ENCODE peak calls at places on chromosomes 6 and 20, in five cellular contexts. One of them, this sample, is unnamed.

GRCh38 chr6:53263915-53264314 is 84.8 kb downstream of the ELOVL5 start:
- DNase-seq in breast epithelium: no peak
- DNase-seq in osteoblast: peak
- DNase-seq in cardiac muscle cell: peak
- DNase-seq in thoracic aorta: no peak
- DNase-seq in this sample: no peak

GRCh38 chr20:34015401-34016335 is 22.0 kb downstream of the RALY start:
- DNase-seq in thoracic aorta: no peak
- DNase-seq in cardiac muscle cell: no peak
- DNase-seq in breast epithelium: no peak
- DNase-seq in osteoblast: no peak
- DNase-seq in this sample: no peak

GRCh38 chr6:153616506-153616905 is 422.5 kb upstream of the OPRM1 start:
- DNase-seq in cardiac muscle cell: no peak
- DNase-seq in osteoblast: no peak
- DNase-seq in breast epithelium: no peak
- DNase-seq in thoracic aorta: no peak
- DNase-seq in this sample: no peak

GRCh38 chr6:85008311-85009015 is 244.1 kb upstream of the TBX18 start:
- DNase-seq in thoracic aorta: no peak
- DNase-seq in osteoblast: no peak
- DNase-seq in breast epithelium: no peak
- DNase-seq in cardiac muscle cell: peak
- DNase-seq in this sample: peak

GRCh38 chr6:158174514-158174913 is 6.4 kb downstream of the GTF2H5 start:
- DNase-seq in thoracic aorta: no peak
- DNase-seq in cardiac muscle cell: peak
- DNase-seq in osteoblast: peak
- DNase-seq in breast epithelium: no peak
- DNase-seq in this sample: peak

GRCh38 chr6:99467509-99468106 is 42.5 kb upstream of the PNISR start:
- DNase-seq in breast epithelium: no peak
- DNase-seq in thoracic aorta: no peak
- DNase-seq in cardiac muscle cell: peak
- DNase-seq in osteoblast: peak
- DNase-seq in this sample: peak

GRCh38 chr6:142045380-142046270 is 87.1 kb upstream of the GJE1 start:
- DNase-seq in osteoblast: no peak
- DNase-seq in breast epithelium: no peak
- DNase-seq in cardiac muscle cell: peak
- DNase-seq in thoracic aorta: no peak
- DNase-seq in this sample: peak

GRCh38 chr6:156866181-156866862 is 89.1 kb downstream of the ARID1B start:
- DNase-seq in breast epithelium: no peak
- DNase-seq in thoracic aorta: no peak
- DNase-seq in osteoblast: peak
- DNase-seq in cardiac muscle cell: peak
- DNase-seq in this sample: peak

GRCh38 chr20:36744764-36745191 is 1.1 kb downstream of the NDRG3 start:
- DNase-seq in thoracic aorta: peak
- DNase-seq in osteoblast: peak
- DNase-seq in cardiac muscle cell: peak
- DNase-seq in breast epithelium: no peak
- DNase-seq in this sample: no peak

GRCh38 chr20:22974354-22974753 is 60.8 kb upstream of the SSTR4 start:
- DNase-seq in thoracic aorta: no peak
- DNase-seq in cardiac muscle cell: peak
- DNase-seq in osteoblast: no peak
- DNase-seq in breast epithelium: no peak
- DNase-seq in this sample: peak

GRCh38 chr20:35007891-35008290 is 52.2 kb downstream of the MYH7B start:
- DNase-seq in breast epithelium: no peak
- DNase-seq in cardiac muscle cell: no peak
- DNase-seq in osteoblast: peak
- DNase-seq in thoracic aorta: no peak
- DNase-seq in this sample: no peak

GRCh38 chr6:137291441-137291840 is 72.3 kb upstream of the IFNGR1 start:
- DNase-seq in breast epithelium: no peak
- DNase-seq in osteoblast: no peak
- DNase-seq in cardiac muscle cell: peak
- DNase-seq in thoracic aorta: no peak
- DNase-seq in this sample: peak

GRCh38 chr20:45229264-45230056 is 8.3 kb downstream of the SEMG2 start:
- DNase-seq in cardiac muscle cell: peak
- DNase-seq in breast epithelium: no peak
- DNase-seq in osteoblast: no peak
- DNase-seq in thoracic aorta: no peak
- DNase-seq in this sample: no peak

GRCh38 chr20:36607586-36608387 is 2.2 kb downstream of the RAB5IF start:
- DNase-seq in cardiac muscle cell: no peak
- DNase-seq in breast epithelium: no peak
- DNase-seq in osteoblast: no peak
- DNase-seq in thoracic aorta: no peak
- DNase-seq in this sample: no peak

GRCh38 chr6:110468696-110469095 is 7.7 kb downstream of the SLC22A16 start:
- DNase-seq in thoracic aorta: no peak
- DNase-seq in cardiac muscle cell: no peak
- DNase-seq in breast epithelium: no peak
- DNase-seq in osteoblast: peak
- DNase-seq in this sample: no peak

GRCh38 chr20:17747431-17747846 is 47.7 kb downstream of the BANF2 start:
- DNase-seq in osteoblast: peak
- DNase-seq in cardiac muscle cell: peak
- DNase-seq in breast epithelium: no peak
- DNase-seq in thoracic aorta: no peak
- DNase-seq in this sample: peak

GRCh38 chr6:100035873-100036653 is 42.0 kb upstream of the MCHR2 start:
- DNase-seq in osteoblast: no peak
- DNase-seq in thoracic aorta: no peak
- DNase-seq in breast epithelium: no peak
- DNase-seq in cardiac muscle cell: no peak
- DNase-seq in this sample: no peak

GRCh38 chr6:2817778-2818443 is 23.8 kb downstream of the SERPINB1 start:
- DNase-seq in breast epithelium: no peak
- DNase-seq in osteoblast: no peak
- DNase-seq in cardiac muscle cell: peak
- DNase-seq in thoracic aorta: no peak
- DNase-seq in this sample: peak

GRCh38 chr20:61052195-61052594 is 199.9 kb upstream of the CDH4 start:
- DNase-seq in breast epithelium: no peak
- DNase-seq in thoracic aorta: no peak
- DNase-seq in osteoblast: no peak
- DNase-seq in cardiac muscle cell: no peak
- DNase-seq in this sample: no peak

GRCh38 chr6:127990081-127990480 is 89.2 kb upstream of the THEMIS start:
- DNase-seq in thoracic aorta: no peak
- DNase-seq in cardiac muscle cell: no peak
- DNase-seq in osteoblast: no peak
- DNase-seq in breast epithelium: no peak
- DNase-seq in this sample: no peak

GRCh38 chr6:39401376-39401775 is 78.9 kb upstream of the KCNK16 start:
- DNase-seq in thoracic aorta: no peak
- DNase-seq in cardiac muscle cell: no peak
- DNase-seq in breast epithelium: no peak
- DNase-seq in osteoblast: peak
- DNase-seq in this sample: no peak

GRCh38 chr6:167907837-167908681 is 81.3 kb downstream of the AFDN start:
- DNase-seq in breast epithelium: no peak
- DNase-seq in cardiac muscle cell: peak
- DNase-seq in thoracic aorta: no peak
- DNase-seq in osteoblast: peak
- DNase-seq in this sample: peak

GRCh38 chr20:29497261-29497671 is 1760.2 kb upstream of the DEFB115 start:
- DNase-seq in osteoblast: peak
- DNase-seq in breast epithelium: no peak
- DNase-seq in thoracic aorta: peak
- DNase-seq in cardiac muscle cell: peak
- DNase-seq in this sample: no peak

DNA sequence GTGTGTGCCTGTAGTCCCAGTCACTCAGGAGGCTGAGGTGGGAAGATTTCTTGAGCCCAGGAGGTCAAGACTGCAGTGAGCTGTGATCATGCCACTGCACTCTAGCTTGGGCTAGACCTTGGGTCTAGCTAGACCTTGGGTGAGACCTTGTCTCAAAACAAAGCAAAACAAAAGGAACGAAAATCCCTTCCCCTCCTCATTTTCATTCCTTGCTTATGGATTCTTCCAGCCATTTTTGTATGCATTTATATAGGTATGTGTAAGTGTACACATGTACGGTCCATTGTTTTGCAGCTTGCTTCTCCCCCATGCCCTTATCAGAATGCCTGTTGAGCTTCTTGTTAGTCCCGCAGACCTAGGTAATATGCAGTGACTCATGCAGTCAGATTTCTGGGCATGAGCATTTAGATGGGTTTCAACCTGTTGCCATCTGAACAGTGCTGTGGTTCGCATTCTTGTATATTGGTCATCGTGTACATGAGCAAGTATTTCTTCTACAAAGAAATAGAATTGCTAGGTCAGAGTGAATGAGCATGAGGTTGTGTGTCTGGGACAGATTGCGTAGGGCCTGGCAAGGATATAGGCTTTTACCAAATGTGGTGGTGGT is 73.2 kb downstream of the ATRN start:
- DNase-seq in breast epithelium: no peak
- DNase-seq in osteoblast: no peak
- DNase-seq in cardiac muscle cell: peak
- DNase-seq in thoracic aorta: no peak
- DNase-seq in this sample: no peak
- H3K27ac ChIP-seq in breast epithelium: peak
- H3K27ac ChIP-seq in osteoblast: no peak
- H3K27ac ChIP-seq in cardiac muscle cell: no peak
- H3K27ac ChIP-seq in thoracic aorta: no peak
- H3K27ac ChIP-seq in this sample: no peak

GRCh38 chr20:57435105-57435497 is 43.9 kb downstream of the RBM38 start:
- DNase-seq in breast epithelium: no peak
- DNase-seq in thoracic aorta: no peak
- DNase-seq in cardiac muscle cell: no peak
- DNase-seq in osteoblast: no peak
- DNase-seq in this sample: no peak
- H3K27ac ChIP-seq in breast epithelium: peak
- H3K27ac ChIP-seq in thoracic aorta: no peak
- H3K27ac ChIP-seq in cardiac muscle cell: peak
- H3K27ac ChIP-seq in osteoblast: no peak
- H3K27ac ChIP-seq in this sample: no peak

GRCh38 chr20:62962221-62962879 is 9.8 kb downstream of the SLC17A9 start:
- DNase-seq in cardiac muscle cell: no peak
- DNase-seq in thoracic aorta: no peak
- DNase-seq in osteoblast: no peak
- DNase-seq in breast epithelium: no peak
- DNase-seq in this sample: no peak

GRCh38 chr20:62961310-62961783 is 8.8 kb downstream of the SLC17A9 start:
- DNase-seq in osteoblast: no peak
- DNase-seq in thoracic aorta: no peak
- DNase-seq in breast epithelium: no peak
- DNase-seq in cardiac muscle cell: no peak
- DNase-seq in this sample: no peak

GRCh38 chr20:62962891-62963613 is 10.5 kb downstream of the SLC17A9 start:
- DNase-seq in thoracic aorta: no peak
- DNase-seq in breast epithelium: no peak
- DNase-seq in osteoblast: no peak
- DNase-seq in cardiac muscle cell: no peak
- DNase-seq in this sample: no peak

GRCh38 chr20:62959998-62960436 is 7.5 kb downstream of the SLC17A9 start:
- DNase-seq in cardiac muscle cell: no peak
- DNase-seq in breast epithelium: no peak
- DNase-seq in osteoblast: no peak
- DNase-seq in thoracic aorta: no peak
- DNase-seq in this sample: no peak

DNA sequence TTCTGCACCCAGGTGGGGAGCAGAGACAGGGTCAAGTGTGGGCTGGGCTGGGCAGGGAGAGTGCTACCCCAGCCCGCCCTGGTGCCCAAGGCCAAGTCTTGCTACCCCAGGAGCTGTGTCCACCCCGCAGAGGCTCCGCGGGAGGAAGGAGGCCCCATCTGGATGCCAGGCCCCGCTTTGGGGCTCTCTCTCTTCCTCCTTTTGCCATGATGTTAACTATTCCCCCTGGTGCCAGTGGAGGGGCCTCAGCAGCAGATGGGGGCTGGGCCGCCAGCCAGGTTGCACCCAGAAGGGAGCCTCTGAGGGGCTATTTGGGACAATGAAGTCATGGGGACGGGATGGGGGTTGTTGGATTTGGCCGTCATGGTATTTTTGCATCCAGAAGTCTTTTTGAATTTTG is 9.3 kb downstream of the SLC17A9 start:
- DNase-seq in thoracic aorta: no peak
- DNase-seq in cardiac muscle cell: no peak
- DNase-seq in osteoblast: no peak
- DNase-seq in breast epithelium: no peak
- DNase-seq in this sample: no peak
- H3K27ac ChIP-seq in thoracic aorta: no peak
- H3K27ac ChIP-seq in cardiac muscle cell: peak
- H3K27ac ChIP-seq in osteoblast: no peak
- H3K27ac ChIP-seq in breast epithelium: peak
- H3K27ac ChIP-seq in this sample: no peak

GRCh38 chr6:129211626-129212025 is 328.7 kb downstream of the LAMA2 start:
- DNase-seq in breast epithelium: no peak
- DNase-seq in cardiac muscle cell: no peak
- DNase-seq in thoracic aorta: no peak
- DNase-seq in osteoblast: no peak
- DNase-seq in this sample: no peak

GRCh38 chr6:129209355-129209754 is 326.4 kb downstream of the LAMA2 start:
- DNase-seq in thoracic aorta: no peak
- DNase-seq in osteoblast: no peak
- DNase-seq in breast epithelium: no peak
- DNase-seq in cardiac muscle cell: peak
- DNase-seq in this sample: no peak

GRCh38 chr6:129212081-129212480 is 329.1 kb downstream of the LAMA2 start:
- DNase-seq in breast epithelium: no peak
- DNase-seq in cardiac muscle cell: peak
- DNase-seq in osteoblast: no peak
- DNase-seq in thoracic aorta: no peak
- DNase-seq in this sample: no peak

GRCh38 chr6:129208415-129209034 is 325.6 kb downstream of the LAMA2 start:
- DNase-seq in osteoblast: no peak
- DNase-seq in cardiac muscle cell: no peak
- DNase-seq in thoracic aorta: no peak
- DNase-seq in breast epithelium: no peak
- DNase-seq in this sample: no peak

GRCh38 chr6:129210684-129211083 is 327.7 kb downstream of the LAMA2 start:
- DNase-seq in thoracic aorta: no peak
- DNase-seq in breast epithelium: no peak
- DNase-seq in osteoblast: no peak
- DNase-seq in cardiac muscle cell: no peak
- DNase-seq in this sample: no peak
- H3K27ac ChIP-seq in thoracic aorta: no peak
- H3K27ac ChIP-seq in breast epithelium: no peak
- H3K27ac ChIP-seq in osteoblast: no peak
- H3K27ac ChIP-seq in cardiac muscle cell: no peak
- H3K27ac ChIP-seq in this sample: no peak